ENCODE peak calls at places on chromosomes 13 and 19, in five cellular contexts. One of them, this sample, is unnamed.

GRCh38 chr13:21039097-21039800 is 22.1 kb downstream of the LATS2 start:
- DNase-seq in foreskin fibroblast: no peak
- DNase-seq in HFFc6: no peak
- DNase-seq in thoracic aorta: no peak
- DNase-seq in MCF 10A: no peak
- DNase-seq in this sample: no peak

GRCh38 chr19:46974181-46974580 is 45.5 kb upstream of the NPAS1 start:
- DNase-seq in foreskin fibroblast: no peak
- DNase-seq in HFFc6: no peak
- DNase-seq in thoracic aorta: no peak
- DNase-seq in MCF 10A: no peak
- DNase-seq in this sample: no peak

GRCh38 chr13:97911311-97912138 is 42.0 kb upstream of the IPO5 start:
- DNase-seq in foreskin fibroblast: peak
- DNase-seq in HFFc6: peak
- DNase-seq in thoracic aorta: no peak
- DNase-seq in MCF 10A: peak
- DNase-seq in this sample: peak

GRCh38 chr19:49672131-49672919 is 4.7 kb upstream of the PRMT1 start:
- DNase-seq in foreskin fibroblast: peak
- DNase-seq in HFFc6: peak
- DNase-seq in thoracic aorta: no peak
- DNase-seq in MCF 10A: peak
- DNase-seq in this sample: peak

GRCh38 chr19:46221981-46222610 is 7.4 kb upstream of the IGFL1 start:
- DNase-seq in foreskin fibroblast: peak
- DNase-seq in HFFc6: peak
- DNase-seq in thoracic aorta: peak
- DNase-seq in MCF 10A: peak
- DNase-seq in this sample: peak

GRCh38 chr13:20405691-20406090 is 120.0 kb downstream of the CRYL1 start:
- DNase-seq in foreskin fibroblast: no peak
- DNase-seq in HFFc6: no peak
- DNase-seq in thoracic aorta: no peak
- DNase-seq in MCF 10A: no peak
- DNase-seq in this sample: no peak

GRCh38 chr19:44635581-44636438 is 7.9 kb upstream of the PVR start:
- DNase-seq in foreskin fibroblast: peak
- DNase-seq in HFFc6: peak
- DNase-seq in thoracic aorta: no peak
- DNase-seq in MCF 10A: peak
- DNase-seq in this sample: no peak

GRCh38 chr19:38394488-38394887 is 6.0 kb downstream of the SPRED3 start:
- DNase-seq in foreskin fibroblast: peak
- DNase-seq in HFFc6: no peak
- DNase-seq in thoracic aorta: no peak
- DNase-seq in MCF 10A: no peak
- DNase-seq in this sample: no peak

GRCh38 chr19:6268382-6268771 is 11.4 kb downstream of the MLLT1 start:
- DNase-seq in foreskin fibroblast: no peak
- DNase-seq in HFFc6: no peak
- DNase-seq in thoracic aorta: no peak
- DNase-seq in MCF 10A: no peak
- DNase-seq in this sample: no peak

GRCh38 chr19:18468930-18469244 is 31.0 kb upstream of the ISYNA1 start:
- DNase-seq in foreskin fibroblast: no peak
- DNase-seq in HFFc6: no peak
- DNase-seq in thoracic aorta: no peak
- DNase-seq in MCF 10A: no peak
- DNase-seq in this sample: no peak

DNA sequence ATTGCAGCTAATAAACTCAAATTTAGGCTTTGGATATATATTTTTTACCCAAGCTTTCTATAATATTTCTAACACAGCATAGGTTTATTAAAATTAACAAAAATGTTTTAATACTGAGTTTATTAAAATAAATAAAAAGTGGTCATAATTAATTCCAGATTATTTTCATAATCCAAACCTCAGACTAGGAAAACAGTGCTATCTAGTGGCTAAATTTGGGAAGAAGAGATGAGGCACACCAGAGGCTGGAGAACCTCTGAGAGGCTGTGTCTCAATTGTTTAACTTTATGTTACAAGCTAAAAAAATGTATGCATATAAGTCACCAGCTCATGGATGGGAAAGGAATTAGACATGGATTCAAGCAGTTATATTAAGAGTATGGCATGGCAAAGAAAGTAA is 392.5 kb downstream of the DIAPH3 start:
- DNase-seq in foreskin fibroblast: peak
- DNase-seq in HFFc6: peak
- DNase-seq in thoracic aorta: no peak
- DNase-seq in MCF 10A: no peak
- DNase-seq in this sample: no peak
- TF ChIP-seq CTCF in foreskin fibroblast: peak
- TF ChIP-seq CTCF in HFFc6: peak
- TF ChIP-seq CTCF in thoracic aorta: peak
- TF ChIP-seq CTCF in MCF 10A: peak
- TF ChIP-seq CTCF in this sample: peak

GRCh38 chr19:10421240-10421948 is 1.1 kb downstream of the PDE4A start:
- DNase-seq in foreskin fibroblast: no peak
- DNase-seq in HFFc6: no peak
- DNase-seq in thoracic aorta: no peak
- DNase-seq in MCF 10A: no peak
- DNase-seq in this sample: no peak
- TF ChIP-seq CTCF in foreskin fibroblast: no peak
- TF ChIP-seq CTCF in HFFc6: peak
- TF ChIP-seq CTCF in thoracic aorta: no peak
- TF ChIP-seq CTCF in MCF 10A: no peak
- TF ChIP-seq CTCF in this sample: no peak

GRCh38 chr13:30892966-30893365 is 13.1 kb upstream of the MEDAG start:
- DNase-seq in foreskin fibroblast: peak
- DNase-seq in HFFc6: peak
- DNase-seq in thoracic aorta: no peak
- DNase-seq in MCF 10A: peak
- DNase-seq in this sample: peak
- TF ChIP-seq CTCF in foreskin fibroblast: peak
- TF ChIP-seq CTCF in HFFc6: peak
- TF ChIP-seq CTCF in thoracic aorta: peak
- TF ChIP-seq CTCF in MCF 10A: peak
- TF ChIP-seq CTCF in this sample: no peak

GRCh38 chr19:4009990-4010807 is 2.7 kb downstream of the PIAS4 start:
- DNase-seq in foreskin fibroblast: peak
- DNase-seq in HFFc6: no peak
- DNase-seq in thoracic aorta: no peak
- DNase-seq in MCF 10A: no peak
- DNase-seq in this sample: peak
- TF ChIP-seq CTCF in foreskin fibroblast: no peak
- TF ChIP-seq CTCF in HFFc6: no peak
- TF ChIP-seq CTCF in thoracic aorta: no peak
- TF ChIP-seq CTCF in MCF 10A: no peak
- TF ChIP-seq CTCF in this sample: no peak

DNA sequence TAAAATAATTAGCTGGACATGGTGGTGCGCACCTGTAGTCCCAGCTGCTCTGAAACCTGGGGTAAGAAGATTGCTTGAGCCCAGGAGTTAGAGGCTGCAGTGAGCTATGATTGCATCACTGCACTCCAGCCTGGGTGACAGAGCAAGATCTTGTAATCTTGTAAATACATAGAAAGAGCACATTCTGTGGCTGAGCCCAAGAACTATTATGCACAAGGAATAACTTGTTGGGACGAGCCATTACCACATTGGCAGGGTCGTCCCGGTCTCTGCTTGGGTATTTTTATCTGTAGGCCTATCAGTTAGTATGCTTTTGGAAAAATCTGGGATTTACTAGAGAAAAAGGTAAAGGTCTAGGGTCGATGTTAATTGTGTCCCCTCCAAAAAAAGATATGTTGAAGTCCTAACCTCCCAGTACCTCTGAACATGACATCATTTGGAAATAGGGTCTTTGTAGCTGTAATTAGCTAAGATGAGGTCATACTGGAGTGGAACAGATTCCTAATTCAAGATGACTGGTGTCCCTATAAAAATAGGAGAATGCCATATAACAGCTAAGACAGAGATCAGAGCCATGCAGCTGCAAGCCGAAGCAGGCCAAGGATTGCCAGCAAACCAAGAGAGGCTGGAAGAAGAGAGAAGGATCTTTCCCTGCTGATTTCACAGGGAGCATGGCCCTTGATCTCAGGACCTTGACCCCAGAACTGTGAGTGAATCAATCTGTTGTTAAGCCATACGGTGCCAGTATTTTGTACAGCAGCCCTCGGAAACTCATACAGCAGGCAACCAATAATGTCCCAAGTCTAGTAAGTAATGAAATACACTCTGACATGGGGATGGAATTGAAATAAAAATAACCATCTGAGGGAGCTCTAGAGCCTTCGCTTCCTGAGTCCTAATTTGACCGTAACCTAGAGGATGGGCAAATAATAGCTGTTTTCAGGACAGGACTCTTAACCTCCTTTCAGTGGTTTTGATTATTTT is 77.0 kb downstream of the TM9SF2 start:
- DNase-seq in foreskin fibroblast: peak
- DNase-seq in HFFc6: no peak
- DNase-seq in thoracic aorta: no peak
- DNase-seq in MCF 10A: peak
- DNase-seq in this sample: no peak
- TF ChIP-seq CTCF in foreskin fibroblast: no peak
- TF ChIP-seq CTCF in HFFc6: peak
- TF ChIP-seq CTCF in thoracic aorta: peak
- TF ChIP-seq CTCF in MCF 10A: peak
- TF ChIP-seq CTCF in this sample: no peak

DNA sequence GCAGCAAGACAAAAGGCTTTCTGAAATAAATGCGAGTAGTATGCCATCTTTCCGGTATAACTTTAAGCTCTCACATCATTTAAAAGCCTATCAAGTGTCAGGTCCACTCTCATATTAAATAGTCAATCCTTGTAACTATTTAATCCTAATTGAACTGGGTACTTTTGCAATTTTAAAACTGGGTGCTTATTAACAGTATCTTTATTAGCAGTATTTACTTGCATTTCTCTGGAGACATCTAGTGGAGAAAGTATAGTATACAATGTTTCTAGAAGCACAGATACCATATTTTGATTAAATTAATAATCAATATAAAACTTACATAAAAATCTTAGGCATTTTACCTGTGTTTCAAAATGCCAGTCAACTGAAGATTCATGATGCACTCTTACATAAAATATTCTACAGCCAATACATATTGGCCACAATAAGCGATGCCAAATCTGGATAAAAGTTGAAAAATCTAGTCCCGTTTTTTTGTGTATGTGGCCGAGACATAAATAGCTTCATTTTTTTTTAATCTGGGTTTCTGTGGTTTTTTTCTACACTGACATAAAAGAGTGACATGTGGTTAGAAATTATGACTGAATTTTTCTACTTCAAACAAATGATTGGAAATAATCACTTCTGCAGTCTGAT is 4.3 kb upstream of the POSTN start:
- DNase-seq in foreskin fibroblast: peak
- DNase-seq in HFFc6: peak
- DNase-seq in thoracic aorta: no peak
- DNase-seq in MCF 10A: peak
- DNase-seq in this sample: no peak
- TF ChIP-seq CTCF in foreskin fibroblast: peak
- TF ChIP-seq CTCF in HFFc6: peak
- TF ChIP-seq CTCF in thoracic aorta: peak
- TF ChIP-seq CTCF in MCF 10A: peak
- TF ChIP-seq CTCF in this sample: peak

GRCh38 chr13:27170521-27171243 is 929 bp downstream of the USP12 start:
- DNase-seq in foreskin fibroblast: peak
- DNase-seq in HFFc6: peak
- DNase-seq in thoracic aorta: no peak
- DNase-seq in MCF 10A: peak
- DNase-seq in this sample: peak

GRCh38 chr13:27172495-27172842 is 858 bp upstream of the USP12 start:
- DNase-seq in foreskin fibroblast: peak
- DNase-seq in HFFc6: peak
- DNase-seq in thoracic aorta: no peak
- DNase-seq in MCF 10A: peak
- DNase-seq in this sample: peak

GRCh38 chr13:27170221-27170520 is 1.4 kb downstream of the USP12 start:
- DNase-seq in foreskin fibroblast: peak
- DNase-seq in HFFc6: peak
- DNase-seq in thoracic aorta: no peak
- DNase-seq in MCF 10A: peak
- DNase-seq in this sample: no peak

GRCh38 chr13:27171244-27171829 is at the start of gene USP12:
- DNase-seq in foreskin fibroblast: peak
- DNase-seq in HFFc6: no peak
- DNase-seq in thoracic aorta: peak
- DNase-seq in MCF 10A: no peak
- DNase-seq in this sample: no peak

DNA sequence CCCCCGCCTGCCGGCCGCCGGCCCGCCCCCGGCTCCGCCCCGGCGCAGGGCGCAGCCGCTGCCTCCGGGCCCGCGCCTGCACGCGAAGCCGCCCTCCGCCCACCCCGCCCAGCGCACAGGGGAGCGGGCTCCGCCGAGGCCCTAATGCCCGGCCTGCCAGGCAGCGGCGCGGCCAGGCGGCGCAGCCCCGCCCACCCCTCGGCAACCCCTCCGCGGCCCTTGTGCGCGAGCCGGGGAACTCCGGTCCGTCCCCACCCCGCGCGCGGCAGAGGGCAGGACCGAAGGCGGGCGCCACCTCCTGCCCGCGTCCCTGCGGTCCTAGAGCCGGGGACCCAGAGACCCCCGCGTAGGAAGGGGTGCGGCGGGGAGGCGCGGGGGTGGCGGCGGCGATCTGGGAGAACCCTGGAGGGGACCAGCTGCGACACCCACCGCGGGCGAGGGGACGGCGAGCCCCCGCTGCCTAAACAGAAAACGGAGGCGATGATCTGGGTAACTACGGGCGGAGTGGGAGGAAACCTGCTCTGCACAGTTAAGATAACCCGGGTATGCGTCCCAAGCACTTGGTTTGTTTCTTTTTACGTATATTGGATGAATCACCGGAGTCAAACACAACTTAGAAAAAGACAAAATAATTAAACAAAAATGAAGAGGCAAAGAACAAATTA is 351 bp upstream of the USP12 start:
- DNase-seq in foreskin fibroblast: peak
- DNase-seq in HFFc6: peak
- DNase-seq in thoracic aorta: peak
- DNase-seq in MCF 10A: peak
- DNase-seq in this sample: peak
- TF ChIP-seq CTCF in foreskin fibroblast: no peak
- TF ChIP-seq CTCF in HFFc6: peak
- TF ChIP-seq CTCF in thoracic aorta: no peak
- TF ChIP-seq CTCF in MCF 10A: no peak
- TF ChIP-seq CTCF in this sample: no peak

This sample was measured in body of pancreas.